ENCODE peak calls at places on chromosomes 11 and 22, in seven cellular contexts. T is RWPE1, V is nephron progenitor cell, O is endothelial cell, F is cardiac fibroblast, R is transverse colon, S is foreskin keratinocyte. E is an unnamed sample.

GRCh38 chr11:104534268-104534667 is 364.0 kb downstream of the CASP12 start:
- DNase-seq in T (peak; percentile 5), V (no peak), O (no peak), F (peak; percentile 66), R (no peak), S (peak; percentile 17), E (no peak)

GRCh38 chr11:113695207-113695606 is 10.9 kb downstream of the TMPRSS5 start:
- DNase-seq in T (no peak), V (no peak), O (no peak), F (no peak), R (no peak), S (no peak), E (no peak)

GRCh38 chr22:27804683-27805297 is 3.2 kb upstream of the MN1 start:
- DNase-seq in T (peak; percentile 20), V (peak; percentile 77), O (peak; percentile 78), F (peak; percentile 78), R (peak; percentile 62), S (no peak), E (peak; percentile 75)

GRCh38 chr11:43574949-43575915 is 105.3 kb upstream of the HSD17B12 start:
- DNase-seq in T (no peak), V (peak; percentile 70), O (no peak), F (peak; percentile 44), R (no peak), S (no peak), E (no peak)

GRCh38 chr11:10139656-10140055 is 154.4 kb downstream of the SBF2 start:
- DNase-seq in T (peak; percentile 68), V (no peak), O (no peak), F (peak; percentile 86), R (no peak), S (peak; percentile 75), E (no peak)

GRCh38 chr11:15843309-15843857 is 513.0 kb downstream of the SOX6 start:
- DNase-seq in T (no peak), V (no peak), O (peak; percentile 30), F (no peak), R (no peak), S (no peak), E (no peak)

GRCh38 chr11:66543263-66544107 is 2.4 kb downstream of the ZDHHC24 start:
- DNase-seq in T (no peak), V (peak; percentile 70), O (peak; percentile 63), F (peak; percentile 43), R (peak; percentile 60), S (no peak), E (peak; percentile 72)

GRCh38 chr11:64538501-64538951 is 52.5 kb upstream of the SLC22A12 start:
- DNase-seq in T (no peak), V (no peak), O (no peak), F (no peak), R (no peak), S (no peak), E (no peak)

GRCh38 chr11:10693509-10694071 is at the start of gene IRAG1:
- DNase-seq in T (no peak), V (peak; percentile 38), O (no peak), F (peak; percentile 53), R (peak; percentile 37), S (no peak), E (no peak)

GRCh38 chr11:47332303-47332711 is 20.2 kb downstream of the MYBPC3 start:
- DNase-seq in T (no peak), V (no peak), O (no peak), F (no peak), R (no peak), S (no peak), E (no peak)

GRCh38 chr11:57647960-57648776 is 1.5 kb downstream of the YPEL4 start:
- DNase-seq in T (no peak), V (no peak), O (no peak), F (peak; percentile 16), R (no peak), S (no peak), E (no peak)

GRCh38 chr22:46792061-46792796 is 29.8 kb downstream of the TBC1D22A start:
- DNase-seq in T (no peak), V (no peak), O (peak; percentile 59), F (no peak), R (no peak), S (no peak), E (no peak)

GRCh38 chr11:59607703-59608454 is 7.7 kb downstream of the OSBP start:
- DNase-seq in T (no peak), V (no peak), O (no peak), F (no peak), R (no peak), S (no peak), E (no peak)

GRCh38 chr11:117095301-117096139 is 2.7 kb downstream of the SIK3 start:
- DNase-seq in T (no peak), V (no peak), O (no peak), F (peak; percentile 56), R (no peak), S (no peak), E (no peak)

GRCh38 chr22:21766933-21767462 is 31.4 kb upstream of the YPEL1 start:
- DNase-seq in T (no peak), V (no peak), O (no peak), F (no peak), R (peak; percentile 29), S (no peak), E (peak; percentile 67)

GRCh38 chr11:75174781-75175370 is 24.0 kb downstream of the SLCO2B1 start:
- DNase-seq in T (no peak), V (peak; percentile 19), O (no peak), F (peak; percentile 45), R (no peak), S (no peak), E (no peak)

GRCh38 chr11:119134389-119134978 is 13.1 kb downstream of the HINFP start:
- DNase-seq in T (no peak), V (no peak), O (no peak), F (peak; percentile 14), R (no peak), S (no peak), E (no peak)

GRCh38 chr11:134126197-134126822 is 57.4 kb downstream of the JAM3 start:
- DNase-seq in T (no peak), V (no peak), O (no peak), F (peak; percentile 91), R (no peak), S (no peak), E (no peak)

GRCh38 chr22:43923631-43924548 is at the start of gene PNPLA3:
- DNase-seq in T (peak; percentile 85), V (peak; percentile 98), O (peak; percentile 96), F (peak; percentile 80), R (peak; percentile 87), S (peak; percentile 47), E (peak; percentile 86)

GRCh38 chr11:79026803-79027445 is 413.9 kb downstream of the TENM4 start:
- DNase-seq in T (no peak), V (no peak), O (no peak), F (peak; percentile 8), R (no peak), S (no peak), E (no peak)

GRCh38 chr11:61738776-61739175 is 13.7 kb upstream of the MYRF start:
- DNase-seq in T (no peak), V (no peak), O (no peak), F (no peak), R (no peak), S (no peak), E (no peak)

GRCh38 chr11:61735391-61735790 is 17.0 kb upstream of the MYRF start:
- DNase-seq in T (no peak), V (no peak), O (no peak), F (no peak), R (no peak), S (no peak), E (no peak)

GRCh38 chr11:61736310-61736709 is 16.1 kb upstream of the MYRF start:
- DNase-seq in T (no peak), V (no peak), O (no peak), F (no peak), R (no peak), S (no peak), E (no peak)

GRCh38 chr11:61737636-61738386 is 14.6 kb upstream of the MYRF start:
- DNase-seq in T (no peak), V (no peak), O (no peak), F (no peak), R (no peak), S (no peak), E (no peak)

GRCh38 chr11:61737131-61737530 is 15.3 kb upstream of the MYRF start:
- DNase-seq in T (no peak), V (no peak), O (no peak), F (no peak), R (no peak), S (no peak), E (no peak)
- TF ChIP-seq CTCF in T (no peak), V (no peak), O (no peak), F (no peak), R (no peak), S (no peak), E (no peak)

DNA sequence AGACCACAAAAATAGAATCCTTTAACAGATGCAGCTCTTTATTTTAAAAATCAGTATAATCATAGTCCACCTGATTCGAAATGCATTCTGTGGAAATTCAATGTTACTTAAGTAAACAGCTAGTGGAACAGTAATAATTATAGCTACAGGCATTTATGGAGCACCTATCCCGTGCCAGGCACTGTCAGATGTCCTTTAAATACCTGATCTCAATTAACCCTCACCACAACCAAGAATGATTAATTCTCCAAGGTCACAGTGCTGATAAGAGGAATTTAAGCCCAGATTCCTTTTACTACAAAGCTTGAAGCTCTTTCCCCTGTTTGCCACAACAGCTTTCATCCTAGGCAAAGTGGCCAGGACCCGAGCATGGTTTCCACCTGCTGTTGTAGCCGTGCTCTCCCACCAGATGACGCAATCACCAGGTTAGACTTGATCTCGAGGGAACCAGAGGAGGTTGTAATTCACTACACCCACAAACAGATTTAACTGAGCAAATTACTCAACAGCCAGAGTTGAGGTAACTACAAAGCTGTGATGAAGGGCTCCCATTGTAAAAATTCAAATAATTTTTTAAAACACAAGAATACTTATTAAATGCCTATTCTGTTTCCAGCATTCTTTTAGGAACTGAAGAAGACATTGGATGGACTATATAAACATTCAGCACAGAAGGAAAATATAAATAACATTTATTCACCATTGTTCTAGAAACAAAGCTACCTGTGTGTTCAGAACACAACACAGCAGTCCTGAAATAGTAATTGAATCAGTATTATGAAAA is 10.3 kb downstream of the PRDM10 start:
- DNase-seq in T (peak; percentile 65), V (no peak), O (peak; percentile 31), F (peak; percentile 28), R (peak; percentile 58), S (no peak), E (peak; percentile 50)
- TF ChIP-seq CTCF in T (no peak), V (no peak), O (no peak), F (no peak), R (peak; percentile 27), S (peak; percentile 72), E (peak; percentile 26)

DNA sequence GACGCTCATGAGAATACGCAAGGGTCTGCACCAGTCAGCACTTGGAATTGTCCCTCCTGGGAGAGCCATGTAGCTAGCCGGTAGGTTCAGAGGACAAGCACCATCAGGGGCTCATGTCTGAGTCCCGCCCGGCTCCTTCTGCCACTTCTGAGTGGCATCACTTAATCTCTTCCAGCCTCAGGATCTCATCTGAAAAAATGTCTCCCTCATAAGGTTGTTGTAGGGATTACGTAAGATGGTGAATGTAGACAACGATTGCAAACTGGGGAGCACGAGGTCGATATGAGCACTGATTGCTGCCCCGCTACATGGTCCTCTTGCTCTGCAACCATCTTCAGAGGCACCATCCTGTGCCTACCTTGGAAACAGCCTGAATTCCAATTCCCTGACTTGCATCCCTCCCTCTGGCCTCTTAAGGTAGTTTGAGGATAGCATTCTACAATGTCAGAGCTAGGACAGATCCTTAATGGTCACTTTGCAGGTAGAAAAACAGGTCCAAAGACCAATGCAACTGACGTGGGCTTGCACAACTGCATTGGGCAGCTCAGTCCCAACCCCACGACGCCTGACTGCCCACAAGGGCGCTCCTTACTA is 115.8 kb upstream of the TMEM45B start:
- DNase-seq in T (no peak), V (no peak), O (no peak), F (no peak), R (no peak), S (no peak), E (no peak)
- TF ChIP-seq CTCF in T (no peak), V (no peak), O (no peak), F (no peak), R (no peak), S (peak; percentile 45), E (no peak)

GRCh38 chr22:32603651-32604540 is 129.3 kb downstream of the FBXO7 start:
- DNase-seq in T (no peak), V (no peak), O (no peak), F (no peak), R (no peak), S (no peak), E (no peak)
- TF ChIP-seq CTCF in T (no peak), V (no peak), O (no peak), F (no peak), R (no peak), S (no peak), E (no peak)